ENCODE peak calls at places on chromosomes 11 and 22, in seven cellular contexts. V is SK-N-SH, Z is K562, R is GM23338, T is suprapubic skin, U is stomach, F is HCT116. O is an unnamed sample. For H3K36me3, the result is how much of the 10 kb centered on the place peaks cover.

GRCh38 chr11:20544536-20545237 is 54.7 kb upstream of the SLC6A5 start:
- DNase-seq in U (no peak), F (no peak), R (peak), Z (no peak), T (no peak), V (no peak), O (no peak)

GRCh38 chr11:135075740-135076139 is 663.7 kb upstream of the B3GAT1 start:
- DNase-seq in T (peak), Z (no peak), V (no peak), U (peak), F (peak), R (peak), O (peak)

GRCh38 chr11:75233688-75234295 is 6.8 kb upstream of the TPBGL start:
- DNase-seq in R (peak), U (peak), Z (no peak), T (no peak), V (no peak), F (no peak), O (no peak)

GRCh38 chr11:288328-289144 is at the start of gene PGGHG:
- DNase-seq in V (peak), U (peak), R (no peak), F (no peak), Z (peak), T (peak), O (peak)

GRCh38 chr11:95322546-95322945 is 91.5 kb upstream of the SESN3 start:
- DNase-seq in F (no peak), Z (no peak), T (no peak), R (no peak), U (no peak), V (no peak), O (no peak)

GRCh38 chr11:20162824-20163777 is 2.8 kb upstream of the DBX1 start:
- DNase-seq in U (no peak), T (no peak), V (peak), Z (no peak), R (peak), F (no peak), O (no peak)

GRCh38 chr22:47259990-47260389 is 497.5 kb downstream of the TBC1D22A start:
- DNase-seq in F (no peak), T (no peak), U (no peak), R (no peak), V (no peak), Z (peak), O (no peak)

GRCh38 chr11:12324585-12324984 is 52.8 kb upstream of the PARVA start:
- DNase-seq in Z (no peak), R (no peak), F (no peak), T (no peak), U (no peak), V (no peak), O (no peak)

GRCh38 chr11:10484461-10485180 is 29.6 kb downstream of the AMPD3 start:
- DNase-seq in R (no peak), Z (no peak), U (no peak), V (no peak), T (peak), F (no peak), O (no peak)

GRCh38 chr11:132033051-132033450 is 662.6 kb downstream of the NTM start:
- DNase-seq in T (no peak), R (no peak), U (no peak), Z (no peak), F (no peak), V (no peak), O (no peak)

GRCh38 chr22:36236338-36237319 is 2.7 kb downstream of the APOL2 start:
- DNase-seq in V (no peak), F (no peak), T (no peak), U (no peak), R (no peak), Z (no peak), O (no peak)

GRCh38 chr11:132427611-132428010 is 1057.2 kb downstream of the NTM start:
- DNase-seq in Z (no peak), R (no peak), F (no peak), V (no peak), U (no peak), T (no peak), O (no peak)

GRCh38 chr11:18501629-18502028 is 25.1 kb downstream of the TSG101 start:
- DNase-seq in R (no peak), Z (no peak), F (no peak), V (no peak), T (no peak), U (no peak), O (no peak)
- H3K36me3 ChIP-seq in R (under half), Z (half or more), F (under half), V (half or more), T (half or more), U (half or more), O (half or more)

GRCh38 chr11:91220476-91221202 is 997.8 kb upstream of the CHORDC1 start:
- DNase-seq in R (no peak), V (no peak), T (no peak), F (no peak), U (no peak), Z (no peak), O (no peak)

GRCh38 chr11:91219501-91219900 is 996.7 kb upstream of the CHORDC1 start:
- DNase-seq in T (no peak), V (no peak), F (no peak), U (no peak), R (no peak), Z (no peak), O (no peak)
- TF ChIP-seq POLR2AphosphoS5 in T (no peak), V (no peak), F (no peak), U (no peak), R (no peak), Z (no peak), O (no peak)

DNA sequence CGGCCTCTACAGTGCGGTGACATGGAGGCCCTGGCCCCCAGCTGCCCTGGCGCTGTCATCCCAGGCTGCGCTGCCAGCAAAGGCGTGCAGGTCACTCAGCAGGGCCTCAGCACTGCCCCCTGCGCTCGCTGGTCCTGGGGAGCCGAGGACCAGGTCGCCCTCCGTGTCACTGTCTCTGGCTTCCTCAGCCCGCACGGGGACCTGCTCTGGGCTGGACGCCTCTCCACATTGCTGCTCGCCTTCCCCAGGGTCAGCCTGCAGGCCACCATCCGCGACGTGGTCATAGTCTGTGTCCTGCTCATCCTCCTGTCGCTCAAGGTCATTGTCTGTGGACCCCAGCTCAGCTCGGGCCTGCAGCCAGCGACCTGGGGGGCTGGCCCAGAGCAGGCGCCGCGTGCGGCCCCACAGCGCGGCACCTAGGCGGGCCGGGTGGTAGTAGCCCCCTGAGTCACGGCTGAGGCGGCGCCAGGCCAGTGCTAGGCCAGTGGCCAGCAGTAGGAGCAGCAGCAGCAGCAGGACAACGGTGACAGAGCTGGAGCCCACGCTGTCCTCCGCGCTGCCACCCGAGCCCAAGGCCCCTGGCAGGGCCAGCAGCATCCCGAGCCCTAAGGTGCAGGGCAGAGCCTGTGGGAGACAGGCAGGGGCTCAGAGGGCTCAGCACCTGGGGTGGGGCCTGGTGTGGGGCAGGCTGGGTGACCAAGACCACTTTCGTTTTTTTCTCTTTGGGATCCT is 1.6 kb downstream of the PTPRCAP start:
- DNase-seq in R (no peak), U (no peak), Z (no peak), V (no peak), T (no peak), F (no peak), O (peak)
- H3K27ac ChIP-seq in R (peak), U (no peak), Z (peak), V (no peak), T (no peak), F (peak), O (peak)

DNA sequence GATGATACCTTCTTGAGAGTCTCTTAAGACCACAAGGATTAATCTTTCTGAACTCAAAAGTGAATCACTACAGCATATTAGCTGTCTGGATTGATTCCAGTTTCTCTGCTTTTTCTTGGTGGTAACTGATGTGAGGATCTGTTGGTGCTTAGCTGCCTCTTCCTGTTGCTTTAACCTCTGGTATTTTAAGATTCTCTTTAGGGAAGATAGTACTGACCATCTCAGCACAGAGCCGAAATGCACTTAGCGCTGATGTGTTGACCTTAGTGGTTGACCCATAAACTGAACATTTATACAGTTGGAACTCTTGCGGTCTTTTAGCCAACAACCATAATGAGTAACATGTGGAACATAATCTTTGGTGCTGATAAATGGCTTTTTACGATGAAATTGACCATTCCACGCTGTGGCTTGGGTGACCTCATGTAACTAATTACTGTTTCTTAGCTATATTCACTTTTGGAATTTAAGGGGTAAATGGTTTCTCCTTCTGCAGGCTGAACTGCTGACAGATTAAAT is 33.7 kb downstream of the APLP2 start:
- DNase-seq in V (peak), F (no peak), T (no peak), Z (no peak), U (no peak), R (no peak), O (no peak)
- H3K36me3 ChIP-seq in V (under half), F (under half), T (under half), Z (under half), U (under half), R (under half), O (under half)